ENCODE peak calls at places on chromosomes 1 and 21, in eight cellular contexts. C is cardiac muscle cell, D is tibial nerve, I is SK-N-SH, M is psoas muscle, P is neural progenitor cell, E is heart left ventricle, Y is mesendoderm. V is an unnamed sample.

GRCh38 chr1:24294757-24295371 is 24.3 kb upstream of the GRHL3 start:
- DNase-seq in M (peak; percentile 77), I (no peak), D (peak; percentile 64), C (no peak), E (no peak), Y (peak; percentile 67), P (peak; percentile 39), V (no peak)

GRCh38 chr1:7172804-7173203 is 387.6 kb downstream of the CAMTA1 start:
- DNase-seq in Y (no peak), E (peak; percentile 16), P (no peak), D (no peak), M (no peak), I (no peak), C (no peak), V (no peak)

GRCh38 chr1:219659682-219660081 is 46.8 kb upstream of the ZC3H11B start:
- DNase-seq in I (peak; percentile 6), E (no peak), Y (peak; percentile 64), M (no peak), D (no peak), P (no peak), C (no peak), V (peak; percentile 76)

GRCh38 chr1:224851210-224851849 is 78.1 kb upstream of the DNAH14 start:
- DNase-seq in E (peak; percentile 17), I (peak; percentile 45), Y (peak; percentile 77), P (peak; percentile 73), M (peak; percentile 39), C (peak; percentile 71), D (no peak), V (peak; percentile 47)

GRCh38 chr1:236688705-236689104 is 2.4 kb downstream of the ACTN2 start:
- DNase-seq in P (no peak), Y (no peak), E (peak; percentile 60), M (no peak), I (no peak), D (no peak), C (peak; percentile 86), V (peak; percentile 24)

GRCh38 chr1:155030899-155031298 is 2.7 kb downstream of the DCST2 start:
- DNase-seq in E (no peak), D (no peak), M (no peak), C (no peak), I (no peak), P (no peak), Y (no peak), V (no peak)

GRCh38 chr1:175148068-175148467 is 44.5 kb downstream of the KIAA0040 start:
- DNase-seq in E (no peak), C (no peak), Y (no peak), I (no peak), P (no peak), D (no peak), M (no peak), V (no peak)

GRCh38 chr1:201138311-201138840 is 11.4 kb upstream of the ASCL5 start:
- DNase-seq in M (no peak), I (no peak), P (no peak), Y (no peak), E (no peak), D (no peak), C (no peak), V (no peak)

GRCh38 chr1:100719490-100719889 is at the start of gene VCAM1:
- DNase-seq in I (no peak), Y (peak; percentile 42), E (peak; percentile 17), D (no peak), P (peak; percentile 66), M (no peak), C (peak; percentile 88), V (no peak)

GRCh38 chr1:9875636-9876000 is 34.5 kb downstream of the CTNNBIP1 start:
- DNase-seq in C (no peak), Y (no peak), D (no peak), E (no peak), I (no peak), M (no peak), P (no peak), V (no peak)

GRCh38 chr1:9881838-9882249 is 28.2 kb downstream of the CTNNBIP1 start:
- DNase-seq in M (no peak), C (no peak), D (no peak), E (no peak), Y (no peak), P (no peak), I (no peak), V (peak; percentile 48)

GRCh38 chr1:9877962-9878361 is 32.1 kb downstream of the CTNNBIP1 start:
- DNase-seq in Y (no peak), D (no peak), P (no peak), E (no peak), I (no peak), M (no peak), C (no peak), V (no peak)

GRCh38 chr1:9874959-9875635 is 35.0 kb downstream of the CTNNBIP1 start:
- DNase-seq in D (peak; percentile 34), I (peak; percentile 98), E (peak; percentile 73), M (peak; percentile 71), Y (peak; percentile 82), C (peak; percentile 90), P (peak; percentile 92), V (peak; percentile 95)

GRCh38 chr1:9878421-9878820 is 31.6 kb downstream of the CTNNBIP1 start:
- DNase-seq in C (no peak), M (no peak), E (no peak), I (no peak), P (no peak), Y (no peak), D (no peak), V (no peak)
- H3K27ac ChIP-seq in C (no peak overlapping the region), M (no peak overlapping the region), E (no peak overlapping the region), I (no peak overlapping the region), P (no peak overlapping the region), Y (no peak overlapping the region), D (no peak overlapping the region), V (no peak overlapping the region)

DNA sequence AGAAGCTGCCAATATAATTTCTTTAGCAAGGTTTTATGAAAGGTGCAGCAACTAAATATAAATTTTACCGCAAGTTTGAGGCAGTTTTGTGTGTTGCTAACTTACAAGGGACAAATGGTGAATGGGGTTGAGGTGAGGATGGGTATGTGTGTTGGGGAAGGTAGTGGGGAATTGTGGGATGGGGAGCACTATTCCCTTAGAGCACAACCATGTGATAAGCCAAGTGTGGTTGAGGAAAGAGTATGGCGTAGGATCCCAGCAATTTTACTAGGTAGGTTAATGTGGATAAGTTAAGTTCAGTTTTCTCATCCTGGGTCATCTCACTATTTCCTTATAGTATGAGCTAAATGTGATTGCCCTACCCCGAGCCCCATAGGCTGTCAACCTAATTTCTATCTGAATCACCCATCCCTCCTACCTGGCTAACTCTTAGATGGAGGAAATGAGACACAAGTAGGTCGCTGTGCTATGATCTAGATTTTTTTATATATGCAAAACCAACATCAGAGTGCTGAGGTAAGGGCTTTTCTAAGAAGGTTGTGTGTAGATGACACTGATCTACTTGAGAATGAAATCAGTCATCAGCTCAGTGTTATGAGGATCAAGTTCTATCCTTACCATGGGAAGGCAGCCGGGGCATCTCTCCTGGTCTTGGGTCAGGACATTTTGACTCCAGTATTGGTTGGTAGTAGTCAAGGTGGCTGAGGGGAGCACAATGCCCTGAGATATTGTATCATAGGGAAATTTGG is 23.8 kb downstream of the SLAMF1 start:
- DNase-seq in I (no peak), C (no peak), M (no peak), Y (no peak), E (no peak), P (no peak), D (no peak), V (no peak)
- H3K4me1 ChIP-seq in I (no peaks in the 10 kb centered on the region), C (no peaks in the 10 kb centered on the region), M (no peaks in the 10 kb centered on the region), Y (no peaks in the 10 kb centered on the region), E (no peaks in the 10 kb centered on the region), P (no peaks in the 10 kb centered on the region), D (peaks cover 30% of the 10 kb centered on the region), V (no peaks in the 10 kb centered on the region)

GRCh38 chr21:46350571-46350970 is 26.6 kb downstream of the PCNT start:
- DNase-seq in I (no peak), P (no peak), C (no peak), E (no peak), M (no peak), Y (no peak), D (no peak), V (no peak)

GRCh38 chr21:46350981-46351380 is 27.0 kb downstream of the PCNT start:
- DNase-seq in P (no peak), C (no peak), Y (no peak), D (no peak), I (no peak), E (no peak), M (no peak), V (no peak)

GRCh38 chr21:46347203-46347550 is 23.2 kb downstream of the PCNT start:
- DNase-seq in E (no peak), C (no peak), I (peak; percentile 73), D (no peak), M (no peak), Y (no peak), P (no peak), V (no peak)

GRCh38 chr21:46347791-46348381 is 23.9 kb downstream of the PCNT start:
- DNase-seq in C (no peak), P (no peak), E (peak; percentile 84), M (peak; percentile 89), I (no peak), D (no peak), Y (no peak), V (peak; percentile 22)

DNA sequence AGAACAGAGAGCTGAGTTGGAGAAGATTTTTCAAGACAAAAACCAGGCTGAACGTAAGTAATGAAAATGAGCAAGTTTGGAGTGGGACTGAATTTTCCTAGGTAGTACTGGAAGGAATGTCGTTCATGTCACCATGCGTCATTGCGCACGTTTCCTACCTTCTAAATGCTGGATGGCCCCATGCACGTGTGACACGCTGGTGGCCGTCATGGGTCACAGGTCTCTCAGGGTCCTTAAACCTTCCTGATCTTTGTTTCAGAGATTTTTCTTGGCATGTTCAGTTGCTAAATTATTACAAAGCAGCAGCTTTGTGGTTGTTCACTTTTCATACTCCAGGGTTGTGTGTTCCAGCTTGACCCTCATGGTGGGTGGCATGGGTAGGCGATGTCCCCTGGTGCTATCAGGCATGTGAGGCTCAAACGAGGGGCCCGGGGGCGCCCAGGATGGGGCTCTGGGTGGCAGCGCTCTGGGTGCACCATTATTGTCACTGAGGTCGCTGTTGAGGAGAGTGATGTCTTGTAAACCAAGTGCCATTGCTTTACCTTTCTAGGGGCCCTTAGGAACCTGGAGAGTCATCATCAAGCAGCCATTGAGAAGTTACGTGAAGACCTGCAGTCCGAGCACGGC is 25.3 kb downstream of the PCNT start:
- DNase-seq in M (no peak), P (no peak), Y (no peak), C (no peak), D (no peak), E (no peak), I (no peak), V (no peak)
- H3K27ac ChIP-seq in M (peak overlapping the region; percentile 95), P (no peak overlapping the region), Y (no peak overlapping the region), C (no peak overlapping the region), D (no peak overlapping the region), E (no peak overlapping the region), I (no peak overlapping the region), V (no peak overlapping the region)

DNA sequence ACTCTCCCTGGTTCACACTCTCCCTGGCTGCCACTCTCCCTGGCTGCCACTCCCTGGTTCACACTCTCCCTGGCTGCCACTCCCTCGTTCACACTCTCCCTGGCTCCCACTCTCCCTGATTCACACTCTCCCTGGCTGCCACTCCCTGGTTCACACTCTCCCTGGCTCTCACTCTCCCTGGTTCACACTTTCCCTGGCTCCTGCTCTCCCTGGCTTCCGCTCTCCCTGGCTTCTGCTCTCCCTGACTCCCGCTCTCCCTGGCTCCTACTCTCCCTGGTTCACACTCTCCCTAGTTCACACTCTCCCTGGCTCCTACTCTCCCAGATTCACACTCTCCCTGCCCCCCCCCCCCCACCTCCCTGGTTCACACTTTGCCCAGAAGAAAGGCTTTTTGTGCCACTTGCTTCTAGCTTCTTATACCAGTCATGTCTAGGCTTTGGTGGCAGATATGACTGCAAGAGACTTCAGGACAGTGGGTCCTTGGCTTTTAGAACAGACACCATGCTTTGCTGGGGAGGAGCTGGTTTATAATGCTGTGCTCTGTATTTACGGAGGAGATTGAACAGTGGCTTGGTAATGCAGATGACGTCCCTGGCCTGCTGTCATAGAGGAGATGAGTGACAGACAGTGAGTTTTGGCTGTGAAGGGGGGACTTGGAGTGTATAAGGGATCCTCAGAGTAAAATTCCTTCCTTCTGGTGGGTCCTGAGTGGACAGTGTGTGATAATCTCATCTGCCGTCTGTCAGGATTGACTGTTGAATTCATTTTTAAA is 17.0 kb downstream of the COQ8A start:
- DNase-seq in C (no peak), P (no peak), E (no peak), Y (no peak), M (no peak), I (no peak), D (no peak), V (no peak)
- H3K4me1 ChIP-seq in C (no peaks in the 10 kb centered on the region), P (no peaks in the 10 kb centered on the region), E (peaks cover 25% of the 10 kb centered on the region), Y (no peaks in the 10 kb centered on the region), M (peaks cover 37% of the 10 kb centered on the region), I (no peaks in the 10 kb centered on the region), D (no peaks in the 10 kb centered on the region), V (no peaks in the 10 kb centered on the region)

V was measured in SJCRH30.